ENCODE peak calls at places on chromosomes 16 and 17, in four cellular contexts. B, G, M and Y are unnamed samples.

GRCh38 chr17:68587847-68588246 is 13.3 kb downstream of the FAM20A start:
- DNase-seq in B (no peak), G (no peak), M (no peak), Y (no peak)

GRCh38 chr17:42122371-42123303 is at the start of gene HSPB9:
- DNase-seq in B (no peak), G (no peak), M (peak), Y (peak)

GRCh38 chr16:714558-715447 is at the start of gene METRN:
- DNase-seq in B (peak), G (peak), M (peak), Y (peak)

GRCh38 chr17:80082403-80083135 is 18.8 kb upstream of the GAA start:
- DNase-seq in B (peak), G (peak), M (peak), Y (peak)

GRCh38 chr16:53018834-53019416 is 33.8 kb downstream of the CHD9NB start:
- DNase-seq in B (no peak), G (no peak), M (no peak), Y (no peak)

GRCh38 chr17:65433592-65433991 is 127.9 kb downstream of the AXIN2 start:
- DNase-seq in B (no peak), G (no peak), M (no peak), Y (no peak)

GRCh38 chr16:22641030-22641671 is 130.5 kb downstream of the NPIPB5 start:
- DNase-seq in B (peak), G (peak), M (peak), Y (peak)

GRCh38 chr16:25060920-25061319 is 45.8 kb upstream of the ARHGAP17 start:
- DNase-seq in B (no peak), G (no peak), M (no peak), Y (no peak)

GRCh38 chr17:34852614-34853013 is 108.6 kb downstream of the CCT6B start:
- DNase-seq in B (no peak), G (no peak), M (no peak), Y (no peak)

GRCh38 chr17:42153919-42154491 is 784 bp downstream of the RAB5C start:
- DNase-seq in B (peak), G (no peak), M (no peak), Y (peak)

GRCh38 chr16:3807425-3808123 is 72.9 kb downstream of the CREBBP start:
- DNase-seq in B (no peak), G (no peak), M (no peak), Y (no peak)
- H4K91ac ChIP-seq in B (no peak), G (no peak), M (no peak), Y (no peak)

DNA sequence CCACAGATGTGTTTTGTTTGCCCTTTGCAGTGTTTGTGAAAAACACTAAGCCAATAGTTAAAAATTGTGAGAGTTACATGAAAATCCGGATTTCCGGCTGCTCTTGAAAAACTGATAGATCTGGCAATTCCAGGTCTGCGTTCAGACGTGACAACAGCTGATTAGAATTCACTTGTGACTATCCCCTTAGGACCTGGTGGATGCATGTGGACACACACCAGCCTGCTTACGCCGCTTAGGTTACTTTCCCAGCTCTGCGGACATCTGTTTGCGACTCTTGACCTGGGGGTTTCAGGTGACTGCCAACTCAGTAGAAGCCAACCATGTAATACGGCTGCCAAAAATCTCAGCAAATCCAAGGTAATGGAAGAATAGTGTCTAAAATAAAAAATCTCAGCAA is 24.3 kb downstream of the VPS53 start:
- DNase-seq in B (no peak), G (no peak), M (no peak), Y (peak)
- H2BK12ac ChIP-seq in B (no peak), G (no peak), M (no peak), Y (no peak)

GRCh38 chr17:17849147-17849820 is 12.5 kb upstream of the SREBF1 start:
- DNase-seq in B (no peak), G (no peak), M (no peak), Y (peak)

GRCh38 chr17:17847102-17847501 is 10.3 kb upstream of the SREBF1 start:
- DNase-seq in B (no peak), G (no peak), M (no peak), Y (no peak)

GRCh38 chr17:17847726-17848125 is 10.9 kb upstream of the SREBF1 start:
- DNase-seq in B (no peak), G (no peak), M (no peak), Y (no peak)

GRCh38 chr17:17849863-17850373 is 13.1 kb upstream of the SREBF1 start:
- DNase-seq in B (peak), G (no peak), M (peak), Y (no peak)

GRCh38 chr17:17848311-17848710 is 11.5 kb upstream of the SREBF1 start:
- DNase-seq in B (no peak), G (no peak), M (no peak), Y (no peak)
- H4K91ac ChIP-seq in B (no peak), G (no peak), M (no peak), Y (no peak)

DNA sequence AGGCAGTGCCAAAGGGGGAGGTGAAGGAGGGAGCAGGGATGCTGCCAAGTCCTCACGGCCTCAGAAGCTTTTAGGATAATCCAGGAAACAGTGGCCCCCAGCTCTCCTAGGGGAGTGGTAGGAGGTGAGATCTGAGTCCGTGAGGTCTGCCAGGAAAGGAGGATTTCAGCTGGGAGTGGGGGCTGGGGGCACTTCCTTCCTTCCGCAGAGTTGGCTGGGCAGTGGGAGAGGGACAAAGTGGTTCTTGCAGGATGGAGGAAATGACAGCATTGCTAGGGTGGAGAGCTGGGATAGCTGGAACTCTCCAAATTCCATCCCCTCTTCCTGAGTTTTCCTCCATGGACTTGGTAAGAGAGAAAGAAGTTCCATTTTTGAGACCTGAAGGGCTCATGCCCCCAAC is 4.8 kb upstream of the SP6 start:
- DNase-seq in B (no peak), G (no peak), M (no peak), Y (no peak)
- H2BK12ac ChIP-seq in B (no peak), G (no peak), M (no peak), Y (no peak)

DNA sequence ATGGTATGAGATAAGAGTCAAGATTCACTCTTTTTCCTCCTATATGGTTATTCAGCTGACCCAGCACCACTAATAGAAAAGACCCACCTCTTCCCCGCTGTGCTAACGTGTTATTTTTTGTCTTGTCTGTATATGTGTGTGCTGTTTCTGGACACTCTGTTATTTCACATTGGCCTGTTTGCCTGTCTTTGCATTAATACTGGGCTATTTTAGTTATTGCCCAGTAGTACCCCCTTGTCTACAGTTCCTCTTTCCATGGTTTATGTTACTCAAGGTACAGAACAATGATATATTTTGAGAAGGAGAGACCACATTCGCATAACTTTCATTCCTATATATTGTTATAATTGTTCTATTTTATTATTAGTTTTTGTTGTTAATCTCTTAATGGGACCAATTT is 74.0 kb upstream of the SIAH1 start:
- DNase-seq in B (no peak), G (no peak), M (no peak), Y (no peak)
- H4K91ac ChIP-seq in B (no peak), G (no peak), M (no peak), Y (no peak)

GRCh38 chr17:77811521-77811920 is 147.0 kb upstream of the TNRC6C start:
- DNase-seq in B (no peak), G (no peak), M (peak), Y (no peak)
- H2BK12ac ChIP-seq in B (no peak), G (no peak), M (no peak), Y (no peak)

DNA sequence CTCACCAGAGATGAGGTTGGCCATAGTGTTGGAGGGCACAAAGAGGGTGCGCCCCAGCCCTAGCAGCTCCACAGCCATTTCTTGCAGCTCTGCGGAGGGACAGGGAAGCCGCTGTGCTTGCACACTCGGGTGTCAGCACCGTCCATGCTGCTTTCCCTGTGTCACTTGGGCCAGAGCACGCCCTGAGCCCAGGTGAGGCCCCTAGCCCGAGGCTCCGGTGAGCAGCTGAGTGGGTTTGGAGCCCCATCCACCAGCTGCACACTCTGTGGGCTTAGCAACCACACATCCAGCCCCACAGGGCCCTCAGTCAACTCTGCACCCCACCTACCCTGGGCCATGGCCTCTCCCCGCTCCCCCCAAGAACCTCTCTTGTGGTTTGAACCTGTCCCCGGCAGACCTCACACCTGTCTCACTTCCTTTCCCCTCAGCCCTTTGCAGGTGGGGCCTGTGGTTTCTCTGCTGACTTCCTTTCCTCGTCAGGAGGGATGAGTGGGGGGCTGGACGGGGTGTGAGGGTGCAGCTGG is 20.7 kb downstream of the TMEM235 start:
- DNase-seq in B (no peak), G (no peak), M (peak), Y (no peak)
- H4K91ac ChIP-seq in B (peak), G (no peak), M (no peak), Y (no peak)